ENCODE peak calls at places on chromosomes 16 and 17, in seven cellular contexts. T is AG08396; J is GM04503; G is right cardiac atrium; O is NCI-H1436; R is colonic mucosa; S is activated CD4-positive, alpha-beta T cell treated with anti-CD3 and anti-CD28 coated beads, Interleukin-2, amount 50 U/mL, for 48 hours. Y is an unnamed sample.

GRCh38 chr17:19502517-19502916 is 31.1 kb upstream of the SLC47A1 start:
- DNase-seq in T (no peak), J (no peak), G (no peak), O (no peak), R (no peak), S (peak), Y (no peak)

GRCh38 chr17:8248751-8249607 is at the start of gene PFAS:
- DNase-seq in T (peak), J (peak), G (peak), O (peak), R (peak), S (peak), Y (peak)

GRCh38 chr17:38743556-38744171 is 4.5 kb downstream of the PCGF2 start:
- DNase-seq in T (no peak), J (no peak), G (peak), O (peak), R (peak), S (no peak), Y (no peak)

GRCh38 chr16:67150058-67150832 is 553 bp downstream of the B3GNT9 start:
- DNase-seq in T (peak), J (no peak), G (peak), O (peak), R (peak), S (peak), Y (no peak)

GRCh38 chr17:31627960-31628359 is 231.1 kb downstream of the COPRS start:
- DNase-seq in T (peak), J (peak), G (no peak), O (no peak), R (no peak), S (no peak), Y (no peak)

GRCh38 chr17:31696184-31696602 is 162.9 kb downstream of the COPRS start:
- DNase-seq in T (peak), J (peak), G (peak), O (no peak), R (peak), S (no peak), Y (no peak)

GRCh38 chr17:82228278-82228841 is 482 bp upstream of the SLC16A3 start:
- DNase-seq in T (no peak), J (no peak), G (no peak), O (no peak), R (peak), S (peak), Y (no peak)

GRCh38 chr16:13919330-13919682 is 648 bp upstream of the ERCC4 start:
- DNase-seq in T (peak), J (no peak), G (no peak), O (peak), R (peak), S (no peak), Y (peak)

GRCh38 chr16:20901441-20902112 is 1.0 kb downstream of the LYRM1 start:
- DNase-seq in T (peak), J (no peak), G (peak), O (peak), R (peak), S (peak), Y (no peak)

GRCh38 chr17:79777166-79777843 is 643 bp upstream of the CBX2 start:
- DNase-seq in T (no peak), J (no peak), G (peak), O (peak), R (peak), S (no peak), Y (peak)

GRCh38 chr16:30527635-30528178 is 1.3 kb upstream of the ZNF768 start:
- DNase-seq in T (no peak), J (no peak), G (no peak), O (no peak), R (peak), S (no peak), Y (no peak)

GRCh38 chr17:46026045-46026814 is 27.2 kb downstream of the STH start:
- DNase-seq in T (no peak), J (no peak), G (no peak), O (no peak), R (no peak), S (no peak), Y (no peak)

GRCh38 chr17:41415833-41416335 is 8.5 kb downstream of the KRT37 start:
- DNase-seq in T (peak), J (peak), G (no peak), O (no peak), R (no peak), S (no peak), Y (no peak)

GRCh38 chr16:78675312-78675711 is 575.9 kb downstream of the WWOX start:
- DNase-seq in T (peak), J (no peak), G (no peak), O (no peak), R (no peak), S (no peak), Y (no peak)

GRCh38 chr17:28328325-28328724 is 6.9 kb downstream of the IFT20 start:
- DNase-seq in T (peak), J (no peak), G (no peak), O (no peak), R (no peak), S (no peak), Y (no peak)

GRCh38 chr17:15456972-15457722 is 10.3 kb downstream of the CDRT4 start:
- DNase-seq in T (peak), J (peak), G (peak), O (no peak), R (no peak), S (no peak), Y (peak)

GRCh38 chr17:42526031-42526444 is 10.0 kb upstream of the NAGLU start:
- DNase-seq in T (no peak), J (no peak), G (no peak), O (no peak), R (peak), S (no peak), Y (no peak)

Y was measured in HTR-8/SVneo.